ENCODE peak calls at places on chromosomes 6 and 20, in five cellular contexts. A, Y, L, X and S are unnamed samples.

GRCh38 chr6:13687917-13688351 is 23.7 kb downstream of the RANBP9 start:
- DNase-seq in X (no peak), L (no peak), Y (no peak), A (no peak), S (no peak)

GRCh38 chr20:24523661-24524060 is 54.2 kb downstream of the SYNDIG1 start:
- DNase-seq in Y (no peak), L (no peak), A (no peak), X (no peak), S (no peak)

GRCh38 chr6:43916091-43916923 is 146.3 kb downstream of the VEGFA start:
- DNase-seq in X (peak; percentile 63), A (no peak), L (no peak), Y (no peak), S (no peak)

GRCh38 chr6:40972190-40972589 is 66.8 kb downstream of the UNC5CL start:
- DNase-seq in L (no peak), X (no peak), Y (no peak), A (no peak), S (no peak)

GRCh38 chr6:36758516-36759176 is 61.0 kb downstream of the RAB44 start:
- DNase-seq in L (no peak), X (no peak), A (no peak), Y (no peak), S (no peak)

GRCh38 chr6:88970301-88970700 is 6.9 kb upstream of the RNGTT start:
- DNase-seq in A (no peak), L (no peak), X (no peak), Y (no peak), S (no peak)

GRCh38 chr6:11350294-11350693 is 117.8 kb upstream of the NEDD9 start:
- DNase-seq in X (peak; percentile 11), A (no peak), L (no peak), Y (no peak), S (no peak)

GRCh38 chr20:25553819-25554296 is 31.5 kb downstream of the NINL start:
- DNase-seq in X (peak; percentile 67), Y (no peak), A (peak; percentile 47), L (peak; percentile 42), S (no peak)

GRCh38 chr20:5000263-5001173 is 792 bp downstream of the SLC23A2 start:
- DNase-seq in A (peak; percentile 35), L (peak; percentile 54), X (peak; percentile 18), Y (peak; percentile 39), S (peak; percentile 65)

GRCh38 chr6:3400162-3400561 is 56.7 kb downstream of the SLC22A23 start:
- DNase-seq in X (no peak), Y (no peak), L (no peak), A (no peak), S (no peak)

GRCh38 chr6:29887819-29888581 is 54.3 kb upstream of the HLA-A start:
- DNase-seq in Y (no peak), X (peak; percentile 11), L (peak; percentile 86), A (peak; percentile 86), S (peak; percentile 96)

GRCh38 chr6:11497881-11498280 is 39.7 kb upstream of the TMEM170B start:
- DNase-seq in L (no peak), Y (no peak), A (no peak), X (no peak), S (no peak)

GRCh38 chr6:38715016-38715809 is at the start of gene DNAH8:
- DNase-seq in A (no peak), X (no peak), Y (no peak), L (no peak), S (no peak)

GRCh38 chr6:26501482-26501986 is 1.4 kb downstream of the BTN1A1 start:
- DNase-seq in L (no peak), X (peak; percentile 25), Y (no peak), A (no peak), S (peak; percentile 23)

GRCh38 chr20:36315545-36316351 is 9.6 kb downstream of the DLGAP4 start:
- DNase-seq in Y (no peak), X (no peak), A (no peak), L (no peak), S (no peak)

GRCh38 chr20:23446505-23446904 is 6.2 kb downstream of the CST11 start:
- DNase-seq in L (peak; percentile 48), Y (no peak), X (peak; percentile 21), A (peak; percentile 30), S (peak; percentile 33)

GRCh38 chr6:91713911-91714310 is 1127.0 kb upstream of the MAP3K7 start:
- DNase-seq in X (peak; percentile 13), L (no peak), Y (no peak), A (no peak), S (no peak)

GRCh38 chr6:39365281-39366074 is 43.0 kb upstream of the KCNK16 start:
- DNase-seq in Y (no peak), A (no peak), L (no peak), X (peak; percentile 38), S (no peak)

GRCh38 chr20:23260181-23260840 is 90.3 kb upstream of the NXT1 start:
- DNase-seq in L (no peak), Y (no peak), A (no peak), X (no peak), S (no peak)

GRCh38 chr6:117531346-117531745 is 48.9 kb downstream of the DCBLD1 start:
- DNase-seq in X (no peak), L (no peak), A (no peak), Y (no peak), S (no peak)

GRCh38 chr20:13028001-13028400 is 19.2 kb downstream of the SPTLC3 start:
- DNase-seq in Y (no peak), A (no peak), L (no peak), X (no peak), S (no peak)

GRCh38 chr20:44392088-44392775 is 36.7 kb downstream of the HNF4A start:
- DNase-seq in X (no peak), L (no peak), Y (no peak), A (no peak), S (no peak)

DNA sequence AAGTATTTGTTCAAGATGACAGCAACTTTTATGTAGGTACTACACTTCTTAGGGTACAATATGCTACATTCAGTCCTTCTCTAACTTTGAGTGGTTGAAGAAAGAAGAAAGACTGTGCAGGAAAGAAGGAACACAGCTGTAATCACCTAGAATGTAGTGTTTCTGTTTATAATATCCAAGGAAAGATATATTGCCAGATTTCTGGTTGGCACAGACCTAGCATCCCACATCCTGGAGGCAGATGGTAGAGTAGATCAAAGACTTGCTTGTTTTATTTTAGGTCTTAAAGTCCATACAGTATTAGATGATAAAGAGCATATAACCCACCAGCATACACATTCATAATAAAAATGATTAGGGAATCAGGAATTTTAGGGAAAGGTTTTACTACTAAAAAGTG is 13.3 kb upstream of the FABP7 start:
- DNase-seq in X (no peak), A (no peak), L (no peak), Y (no peak), S (no peak)
- TF ChIP-seq CTCF in X (no peak), A (no peak), L (no peak), Y (no peak), S (no peak)

DNA sequence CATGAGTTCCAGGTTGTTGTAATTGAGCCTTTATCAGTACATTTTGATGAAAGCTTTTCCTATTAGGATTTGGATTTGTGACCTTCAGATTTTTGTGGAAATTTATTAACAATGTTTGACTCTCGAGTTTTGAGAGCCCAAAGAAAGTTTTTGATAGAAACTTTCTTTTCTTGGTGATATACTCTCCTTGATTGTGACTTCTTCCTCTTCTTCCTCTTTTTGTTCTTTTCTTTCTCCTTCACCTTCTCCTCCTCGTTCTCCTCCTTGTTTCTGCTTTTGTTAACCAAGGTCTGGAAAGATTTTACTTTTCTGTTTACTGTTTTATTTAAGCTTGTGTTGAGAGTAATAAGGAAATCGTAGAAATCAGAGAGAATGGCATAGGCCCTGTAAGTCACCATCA is 182.4 kb downstream of the TRIM27 start:
- DNase-seq in Y (no peak), L (no peak), X (no peak), A (no peak), S (no peak)
- H3K27me3 ChIP-seq in Y (no peaks in the 10 kb centered on the region), L (peaks cover 2% of the 10 kb centered on the region), X (peaks cover 12% of the 10 kb centered on the region), A (peaks cover 2% of the 10 kb centered on the region), S (peaks cover 35% of the 10 kb centered on the region)

GRCh38 chr20:48687097-48687800 is 140.6 kb downstream of the PREX1 start:
- DNase-seq in L (no peak), A (no peak), Y (no peak), X (no peak), S (no peak)

GRCh38 chr20:48689388-48689787 is 138.4 kb downstream of the PREX1 start:
- DNase-seq in L (no peak), Y (no peak), A (no peak), X (no peak), S (no peak)

GRCh38 chr20:48689874-48690571 is 137.8 kb downstream of the PREX1 start:
- DNase-seq in A (no peak), X (no peak), L (no peak), Y (no peak), S (no peak)

GRCh38 chr20:48686238-48687096 is 141.3 kb downstream of the PREX1 start:
- DNase-seq in A (peak; percentile 25), X (no peak), Y (no peak), L (no peak), S (peak; percentile 78)

GRCh38 chr20:48688579-48688978 is 139.2 kb downstream of the PREX1 start:
- DNase-seq in X (no peak), A (no peak), Y (no peak), L (no peak), S (no peak)
- TF ChIP-seq POLR2A in X (no peak), A (no peak), Y (no peak), L (no peak), S (no peak)

GRCh38 chr6:5399391-5399790 is 138.1 kb downstream of the FARS2 start:
- DNase-seq in A (no peak), Y (no peak), X (no peak), L (no peak), S (no peak)

GRCh38 chr6:5395719-5396118 is 134.4 kb downstream of the FARS2 start:
- DNase-seq in X (no peak), L (no peak), A (no peak), Y (no peak), S (no peak)

GRCh38 chr6:5394280-5394679 is 133.0 kb downstream of the FARS2 start:
- DNase-seq in Y (no peak), L (no peak), A (no peak), X (no peak), S (no peak)

GRCh38 chr6:5401845-5402738 is 140.8 kb downstream of the FARS2 start:
- DNase-seq in X (peak; percentile 37), A (no peak), Y (no peak), L (no peak), S (no peak)

GRCh38 chr6:5398530-5398929 is 137.2 kb downstream of the FARS2 start:
- DNase-seq in Y (no peak), L (no peak), A (no peak), X (peak; percentile 61), S (no peak)
- TF ChIP-seq CTCF in Y (no peak), L (no peak), A (no peak), X (peak; percentile 56), S (peak; percentile 18)

GRCh38 chr6:149942461-149942829 is 631 bp downstream of the ULBP2 start:
- DNase-seq in L (no peak), Y (no peak), A (no peak), X (no peak), S (no peak)
- H3K27me3 ChIP-seq in L (peaks cover 3% of the 10 kb centered on the region), Y (no peaks in the 10 kb centered on the region), A (peaks cover 23% of the 10 kb centered on the region), X (peaks cover 31% of the 10 kb centered on the region), S (peaks cover 25% of the 10 kb centered on the region)